ENCODE peak calls at places on chromosomes 13 and 19, in four cellular contexts. N is mucosa of descending colon, L is lung, Z is osteoblast. J is an unnamed sample.

GRCh38 chr13:47287291-47287751 is 390.5 kb upstream of the HTR2A start:
- DNase-seq in Z (no peak), L (no peak), N (no peak), J (no peak)

GRCh38 chr13:51235186-51235585 is 13.0 kb downstream of the FAM124A start:
- DNase-seq in L (no peak), Z (no peak), N (no peak), J (no peak)

GRCh38 chr19:51514866-51515481 is 13.4 kb upstream of the SIGLEC12 start:
- DNase-seq in Z (peak; percentile 51), N (peak; percentile 9), L (no peak), J (peak; percentile 32)

GRCh38 chr19:51181377-51181912 is 39.3 kb downstream of the SIGLEC7 start:
- DNase-seq in N (no peak), L (no peak), Z (no peak), J (no peak)

GRCh38 chr19:35134601-35135091 is at the start of gene LGI4:
- DNase-seq in N (no peak), Z (peak; percentile 92), L (no peak), J (no peak)

GRCh38 chr13:113982296-113982661 is 8.4 kb upstream of the C13orf46 start:
- DNase-seq in L (no peak), N (no peak), Z (no peak), J (no peak)

GRCh38 chr19:4916292-4917082 is 7.2 kb downstream of the UHRF1 start:
- DNase-seq in Z (no peak), N (peak; percentile 14), L (no peak), J (peak; percentile 67)

GRCh38 chr19:7512400-7512851 is 3.5 kb upstream of the ZNF358 start:
- DNase-seq in Z (peak; percentile 68), N (no peak), L (no peak), J (no peak)

GRCh38 chr13:75421987-75422386 is 60.0 kb downstream of the TBC1D4 start:
- DNase-seq in L (no peak), N (no peak), Z (no peak), J (no peak)

GRCh38 chr19:8209965-8210659 is 942 bp downstream of the CERS4 start:
- DNase-seq in Z (peak; percentile 83), N (no peak), L (no peak), J (no peak)

GRCh38 chr13:103898481-103898880 is 832.3 kb upstream of the SLC10A2 start:
- DNase-seq in N (no peak), Z (no peak), L (no peak), J (no peak)

GRCh38 chr19:50358483-50359431 is 6.7 kb downstream of the NAPSA start:
- DNase-seq in N (peak; percentile 55), Z (peak; percentile 93), L (peak; percentile 57), J (peak; percentile 74)

GRCh38 chr19:38173324-38174041 is 50.5 kb downstream of the DPF1 start:
- DNase-seq in Z (peak; percentile 93), N (no peak), L (no peak), J (no peak)

GRCh38 chr13:27500806-27501534 is 50.6 kb upstream of the MTIF3 start:
- DNase-seq in Z (no peak), N (no peak), L (no peak), J (no peak)

GRCh38 chr19:51687791-51688664 is 5.1 kb upstream of the SPACA6 start:
- DNase-seq in L (peak; percentile 48), Z (peak; percentile 76), N (peak; percentile 25), J (no peak)

GRCh38 chr19:463483-464130 is 2.8 kb upstream of the SHC2 start:
- DNase-seq in L (no peak), N (no peak), Z (no peak), J (no peak)

GRCh38 chr13:35953537-35954206 is 177.5 kb downstream of the DCLK1 start:
- DNase-seq in N (peak; percentile 47), L (peak; percentile 60), Z (peak; percentile 73), J (no peak)

GRCh38 chr19:1312732-1313694 is 27.3 kb downstream of the EFNA2 start:
- DNase-seq in Z (peak; percentile 98), N (peak; percentile 32), L (no peak), J (no peak)

GRCh38 chr13:39047560-39047959 is 9.3 kb downstream of the NHLRC3 start:
- DNase-seq in L (no peak), N (no peak), Z (no peak), J (no peak)

GRCh38 chr13:75744127-75744526 is 108.0 kb downstream of the LMO7 start:
- DNase-seq in Z (no peak), N (no peak), L (no peak), J (no peak)

GRCh38 chr13:27112006-27112405 is 59.6 kb downstream of the USP12 start:
- DNase-seq in N (no peak), L (no peak), Z (no peak), J (no peak)

GRCh38 chr13:72229067-72229466 is 362.1 kb upstream of the DACH1 start:
- DNase-seq in L (no peak), N (no peak), Z (no peak), J (no peak)

GRCh38 chr19:35136977-35137702 is 1.5 kb upstream of the FXYD1 start:
- DNase-seq in N (no peak), Z (peak; percentile 83), L (no peak), J (no peak)

GRCh38 chr19:6413291-6413690 is 11.3 kb downstream of the KHSRP start:
- DNase-seq in L (no peak), Z (peak; percentile 80), N (no peak), J (no peak)

GRCh38 chr19:16828990-16829821 is at the start of gene SIN3B:
- DNase-seq in N (peak; percentile 88), L (peak; percentile 87), Z (peak; percentile 96), J (peak; percentile 88)

GRCh38 chr13:41139296-41139966 is 6.8 kb upstream of the KBTBD6 start:
- DNase-seq in Z (no peak), N (no peak), L (no peak), J (no peak)

GRCh38 chr13:21657538-21657937 is 13.3 kb upstream of the FGF9 start:
- DNase-seq in Z (no peak), L (no peak), N (no peak), J (no peak)

GRCh38 chr13:109666656-109667448 is 119.5 kb downstream of the IRS2 start:
- DNase-seq in Z (no peak), L (no peak), N (no peak), J (no peak)

GRCh38 chr19:16419671-16420394 is 51.9 kb downstream of the EPS15L1 start:
- DNase-seq in L (no peak), N (no peak), Z (peak; percentile 61), J (no peak)

GRCh38 chr13:76471486-76471885 is 414.7 kb downstream of the KCTD12 start:
- DNase-seq in L (no peak), Z (no peak), N (no peak), J (no peak)

GRCh38 chr13:98327326-98328314 is 150.6 kb upstream of the RNF113B start:
- DNase-seq in N (no peak), L (no peak), Z (no peak), J (no peak)

GRCh38 chr13:27161980-27162379 is 9.6 kb downstream of the USP12 start:
- DNase-seq in Z (no peak), L (no peak), N (no peak), J (no peak)

GRCh38 chr13:20182231-20182846 is 10.4 kb downstream of the GJB2 start:
- DNase-seq in L (peak; percentile 52), N (peak; percentile 43), Z (peak; percentile 93), J (peak; percentile 58)

DNA sequence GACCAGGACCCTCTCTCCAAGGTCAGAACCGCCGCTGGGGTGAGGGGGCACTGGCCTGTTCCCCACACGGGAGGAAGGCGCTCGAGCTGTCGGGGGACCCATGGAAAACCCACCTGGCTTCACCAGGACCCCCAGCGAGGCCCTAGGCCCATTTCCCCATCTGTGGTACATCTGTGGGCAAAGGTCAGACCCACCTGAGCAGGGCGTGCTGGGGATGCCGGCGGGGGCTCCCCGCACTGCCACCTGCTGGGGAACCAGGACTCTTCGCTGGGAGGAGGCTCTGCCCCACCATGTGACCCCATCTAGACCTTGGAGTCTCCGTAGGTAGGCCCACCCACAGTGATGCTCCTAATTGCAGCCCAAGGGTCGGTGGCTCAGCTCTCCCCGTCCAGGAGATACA is 511 bp downstream of the WDR88 start:
- DNase-seq in Z (peak; percentile 86), N (no peak), L (no peak), J (no peak)
- TF ChIP-seq CTCF in Z (no peak), N (no peak), L (no peak), J (no peak)

DNA sequence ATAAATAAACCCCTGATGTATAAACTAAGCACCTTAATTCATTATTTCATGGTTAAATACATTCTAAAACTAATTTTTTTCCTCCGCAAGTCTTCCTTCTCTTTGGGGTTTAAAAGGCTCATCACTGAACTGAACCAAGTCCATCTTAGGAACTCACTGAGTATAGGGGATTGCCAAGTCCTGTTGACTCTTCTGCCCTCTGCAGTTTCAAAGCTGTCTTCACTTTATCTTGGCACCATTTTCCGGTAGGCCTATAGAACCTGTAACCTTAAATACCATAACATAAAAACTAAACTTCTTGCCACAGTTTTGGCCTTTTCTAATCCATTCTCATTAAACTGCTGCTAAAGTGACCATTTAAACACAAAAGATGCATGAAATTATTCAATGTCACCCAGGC is 66.5 kb upstream of the USPL1 start:
- DNase-seq in L (no peak), N (peak; percentile 33), Z (no peak), J (no peak)
- TF ChIP-seq CTCF in L (peak; percentile 11), N (no peak), Z (peak; percentile 44), J (peak; percentile 39)

DNA sequence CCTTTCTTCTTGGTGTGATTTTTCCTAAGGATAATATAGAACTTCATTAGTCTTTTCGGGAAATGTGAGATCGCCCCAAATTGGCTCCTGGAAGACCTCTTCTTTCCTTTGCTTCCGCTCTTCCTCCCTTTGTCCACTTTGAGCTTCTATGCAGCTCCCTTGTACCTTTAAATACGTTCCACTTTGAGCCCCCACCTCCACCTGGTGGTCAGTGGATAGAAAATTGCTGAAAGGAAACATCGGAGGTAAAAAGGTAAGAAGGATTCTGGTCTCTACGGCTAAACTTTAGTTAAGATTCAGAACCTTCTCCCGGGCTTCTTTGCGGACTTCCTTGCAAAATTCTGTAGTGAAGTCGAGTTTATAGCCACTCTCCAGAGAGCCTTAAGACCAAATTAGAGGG is 55.0 kb upstream of the TM9SF2 start:
- DNase-seq in L (no peak), N (no peak), Z (no peak), J (no peak)
- TF ChIP-seq CTCF in L (no peak), N (no peak), Z (no peak), J (no peak)

DNA sequence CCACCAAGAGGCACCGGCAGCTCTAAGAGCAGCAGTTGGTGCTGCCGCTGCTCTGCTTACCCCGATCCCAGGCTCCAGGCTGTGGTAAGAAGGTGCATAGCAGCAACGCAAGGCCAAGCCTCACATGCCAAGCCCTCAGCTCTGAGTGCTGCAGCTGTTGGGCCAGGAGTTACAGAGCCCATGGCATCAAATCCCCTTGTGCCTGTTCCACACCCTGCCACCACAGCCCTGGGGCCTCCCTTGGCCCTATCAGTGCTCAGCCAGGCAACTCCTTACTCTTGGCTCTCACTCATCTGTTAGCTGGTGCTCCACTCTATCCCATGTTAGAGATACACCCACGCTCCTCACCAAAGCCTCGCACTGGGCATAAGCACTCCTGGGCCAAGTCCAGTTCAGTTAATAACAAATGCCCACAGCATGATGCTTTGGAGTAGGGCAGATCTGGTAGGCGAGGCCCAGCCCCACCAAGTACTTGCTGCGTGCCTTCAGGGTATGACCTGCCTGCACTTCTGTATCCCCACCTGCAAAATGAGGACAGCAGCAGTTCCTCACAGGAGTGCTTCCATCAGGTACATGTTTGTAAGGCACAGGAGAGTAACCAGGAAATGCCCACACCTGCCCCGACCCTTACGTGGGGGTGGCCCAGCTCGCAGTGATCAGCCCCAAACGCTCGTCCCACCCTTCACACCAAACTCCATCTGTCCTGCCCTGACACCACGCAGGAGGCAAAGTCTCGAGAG is 16.2 kb downstream of the AKAP8L start:
- DNase-seq in N (no peak), L (no peak), Z (peak; percentile 54), J (no peak)
- TF ChIP-seq CTCF in N (no peak), L (no peak), Z (no peak), J (no peak)

J was measured in activated CD8-positive, alpha-beta T cell treated with anti-CD3 and anti-CD28 coated beads for 36 hours.